ENCODE peak calls at places on chromosomes 2 and 18, in five cellular contexts. T is lower leg skin, M is IMR-90, X is ovary, S is K562. N is an unnamed sample.

GRCh38 chr2:222024934-222025890 is 273.6 kb downstream of the PAX3 start:
- DNase-seq in T (no peak), M (peak), X (no peak), S (peak), N (no peak)

GRCh38 chr2:120052597-120052996 is 39.7 kb downstream of the EPB41L5 start:
- DNase-seq in T (no peak), M (peak), X (no peak), S (no peak), N (no peak)

GRCh38 chr2:236366406-236366805 is 102.2 kb upstream of the ASB18 start:
- DNase-seq in T (no peak), M (no peak), X (no peak), S (no peak), N (no peak)

GRCh38 chr2:159755788-159756187 is 42.2 kb downstream of the CD302 start:
- DNase-seq in T (no peak), M (peak), X (no peak), S (peak), N (no peak)

GRCh38 chr2:54106631-54107454 is 8.6 kb upstream of the ACYP2 start:
- DNase-seq in T (no peak), M (peak), X (peak), S (peak), N (no peak)

GRCh38 chr2:119694994-119695521 is 16.1 kb downstream of the TMEM177 start:
- DNase-seq in T (no peak), M (peak), X (no peak), S (no peak), N (no peak)

GRCh38 chr2:774436-774835 is 97.2 kb upstream of the TMEM18 start:
- DNase-seq in T (no peak), M (no peak), X (no peak), S (no peak), N (no peak)

GRCh38 chr2:197311521-197312033 is 997 bp upstream of the ANKRD44 start:
- DNase-seq in T (no peak), M (no peak), X (no peak), S (no peak), N (no peak)

GRCh38 chr2:15313657-15314056 is 247.5 kb downstream of the NBAS start:
- DNase-seq in T (no peak), M (peak), X (no peak), S (no peak), N (no peak)

GRCh38 chr2:233449071-233449901 is 95.0 kb downstream of the DGKD start:
- DNase-seq in T (no peak), M (peak), X (peak), S (no peak), N (peak)

GRCh38 chr18:457120-457519 is 43.4 kb downstream of the COLEC12 start:
- DNase-seq in T (peak), M (peak), X (no peak), S (no peak), N (peak)

GRCh38 chr18:52903858-52904257 is 563.9 kb downstream of the DCC start:
- DNase-seq in T (no peak), M (no peak), X (no peak), S (peak), N (no peak)

GRCh38 chr2:40304340-40304739 is 147.6 kb downstream of the SLC8A1 start:
- DNase-seq in T (no peak), M (no peak), X (no peak), S (no peak), N (no peak)

GRCh38 chr2:177753682-177754475 is 318.7 kb downstream of the PDE11A start:
- DNase-seq in T (peak), M (peak), X (peak), S (peak), N (peak)

GRCh38 chr18:58195278-58195721 is 151.3 kb downstream of the NEDD4L start:
- DNase-seq in T (no peak), M (no peak), X (peak), S (no peak), N (peak)

GRCh38 chr18:70156886-70157285 is 48.6 kb downstream of the RTTN start:
- DNase-seq in T (no peak), M (no peak), X (no peak), S (no peak), N (peak)

GRCh38 chr18:2303517-2304238 is 267.6 kb downstream of the METTL4 start:
- DNase-seq in T (no peak), M (no peak), X (no peak), S (no peak), N (no peak)

GRCh38 chr2:168254158-168254935 is 7.0 kb upstream of the STK39 start:
- DNase-seq in T (no peak), M (peak), X (no peak), S (no peak), N (no peak)

GRCh38 chr2:228417966-228418365 is 236.5 kb upstream of the SPHKAP start:
- DNase-seq in T (no peak), M (no peak), X (no peak), S (no peak), N (no peak)

GRCh38 chr2:170714156-170715061 is 728 bp upstream of the SP5 start:
- DNase-seq in T (no peak), M (no peak), X (no peak), S (peak), N (peak)

DNA sequence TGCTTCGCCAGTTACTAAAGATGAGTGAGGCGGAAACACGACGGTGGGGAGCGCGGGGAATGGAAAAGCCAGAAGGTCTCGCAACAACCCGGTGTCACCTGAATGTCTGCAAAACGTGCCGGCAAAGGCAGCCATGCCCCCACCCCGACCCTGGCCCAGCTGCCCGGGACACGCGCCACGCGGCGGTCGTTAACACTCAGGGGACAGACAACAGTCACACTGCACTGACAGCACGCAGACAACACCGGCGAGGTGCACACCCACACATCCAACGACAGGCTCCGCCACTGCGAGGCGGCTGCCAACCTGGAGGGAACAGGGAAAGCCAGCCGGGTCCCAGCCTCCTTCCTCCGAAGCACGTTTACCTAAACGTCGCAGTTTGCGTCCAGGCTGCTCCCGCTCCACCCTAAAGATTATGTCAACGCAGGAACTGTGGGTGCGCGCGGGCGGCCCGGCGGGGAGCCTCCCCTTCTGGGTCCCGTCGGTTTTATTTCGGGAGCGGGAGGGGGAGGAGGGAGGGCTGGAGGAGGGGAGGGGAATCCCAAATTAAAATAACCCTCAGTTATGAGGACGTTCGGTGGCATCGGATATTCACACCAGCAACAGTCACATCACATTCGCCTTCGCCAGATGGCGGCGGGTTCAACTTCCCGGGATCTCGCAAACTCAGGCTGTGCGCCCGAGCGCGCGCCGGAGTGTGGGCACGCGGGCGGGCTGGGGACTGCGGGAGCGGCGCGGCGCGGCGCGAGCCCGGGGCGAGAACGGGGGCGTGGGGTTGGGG is 694 bp downstream of the PTGR3 start:
- DNase-seq in T (peak), M (peak), X (peak), S (peak), N (peak)
- TF ChIP-seq POLR2A in T (no peak), M (no peak), X (peak), S (no peak), N (peak)

GRCh38 chr18:13217466-13217961 is 1.0 kb upstream of the LDLRAD4 start:
- DNase-seq in T (peak), M (peak), X (peak), S (peak), N (peak)
- TF ChIP-seq POLR2A in T (no peak), M (no peak), X (no peak), S (no peak), N (peak)

GRCh38 chr2:100142393-100142792 is at the start of gene AFF3:
- DNase-seq in T (no peak), M (no peak), X (no peak), S (no peak), N (no peak)
- TF ChIP-seq POLR2A in T (no peak), M (no peak), X (no peak), S (no peak), N (no peak)

GRCh38 chr2:96333708-96334107 is 1.9 kb upstream of the NCAPH start:
- DNase-seq in T (no peak), M (no peak), X (no peak), S (no peak), N (no peak)

GRCh38 chr2:96340493-96341414 is 5.2 kb downstream of the NCAPH start:
- DNase-seq in T (no peak), M (peak), X (no peak), S (no peak), N (no peak)

GRCh38 chr2:96341641-96342040 is 6.1 kb downstream of the NCAPH start:
- DNase-seq in T (no peak), M (no peak), X (no peak), S (no peak), N (no peak)

GRCh38 chr2:96336873-96337272 is 1.3 kb downstream of the NCAPH start:
- DNase-seq in T (no peak), M (no peak), X (no peak), S (no peak), N (no peak)

GRCh38 chr2:96336104-96336775 is 674 bp downstream of the NCAPH start:
- DNase-seq in T (no peak), M (no peak), X (no peak), S (peak), N (no peak)
- TF ChIP-seq POLR2A in T (no peak), M (peak), X (no peak), S (peak), N (no peak)

GRCh38 chr2:113889471-113890252 is at the start of gene ACTR3:
- DNase-seq in T (peak), M (peak), X (peak), S (peak), N (peak)
- TF ChIP-seq POLR2A in T (peak), M (peak), X (peak), S (peak), N (peak)

DNA sequence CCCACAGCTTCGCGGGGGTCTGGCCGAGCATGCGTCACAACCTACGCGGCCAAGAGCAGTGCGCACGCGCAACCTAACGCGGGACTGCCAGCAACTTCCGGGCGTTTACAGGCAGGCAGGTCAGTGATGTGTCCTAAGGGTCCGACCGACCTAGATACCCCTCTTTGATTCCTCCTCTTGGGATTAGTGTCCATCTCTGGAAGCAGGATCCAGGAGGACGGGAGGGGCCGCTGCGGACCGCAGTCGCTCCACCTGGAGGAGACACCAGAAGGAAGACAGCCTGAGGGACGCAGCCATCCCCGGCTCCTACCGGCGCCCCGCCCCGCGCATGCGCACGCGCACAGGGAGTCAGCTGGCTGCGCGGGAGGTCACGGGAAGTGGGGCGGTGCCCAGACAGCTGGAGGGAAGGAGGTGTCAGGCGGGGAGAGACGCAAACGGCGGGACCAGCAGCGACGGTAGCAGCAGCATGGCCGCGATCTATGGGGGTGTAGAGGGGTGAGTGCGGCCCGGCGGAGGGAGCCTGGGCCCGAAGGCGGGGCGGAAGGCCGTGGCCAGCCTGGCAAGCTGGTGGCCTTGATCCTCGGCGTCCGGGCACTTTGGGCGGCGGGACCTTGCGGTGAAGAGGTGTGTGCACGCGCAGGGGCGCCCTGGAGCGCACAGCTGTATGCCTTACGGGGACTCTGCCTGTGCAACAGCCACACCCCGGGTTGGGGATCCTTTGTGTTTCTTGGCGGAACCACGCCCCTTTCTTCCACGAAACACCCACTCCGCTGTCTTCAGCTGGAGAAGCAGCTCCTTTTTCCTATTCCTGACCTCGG is at the start of gene NAGK:
- DNase-seq in T (peak), M (peak), X (peak), S (peak), N (peak)
- TF ChIP-seq POLR2A in T (peak), M (peak), X (peak), S (peak), N (peak)

GRCh38 chr2:74472086-74472944 is at the start of gene MRPL53:
- DNase-seq in T (peak), M (peak), X (peak), S (peak), N (peak)
- TF ChIP-seq POLR2A in T (no peak), M (no peak), X (peak), S (peak), N (no peak)